ENCODE peak calls at places on chromosomes 13 and 19, in six cellular contexts. L, I, Q, N, V and F are unnamed samples.

GRCh38 chr19:12723643-12724426 is at the start of gene TNPO2:
- DNase-seq in Q (peak; percentile 62), V (peak; percentile 89), I (peak; percentile 87), L (peak; percentile 92), N (peak; percentile 54), F (peak; percentile 82)

GRCh38 chr13:113948034-113948742 is 25.7 kb downstream of the C13orf46 start:
- DNase-seq in Q (no peak), N (no peak), L (no peak), I (no peak), V (no peak), F (peak; percentile 23)

GRCh38 chr19:35268546-35269424 is at the start of gene USF2:
- DNase-seq in N (peak; percentile 50), I (peak; percentile 65), L (peak; percentile 89), V (no peak), Q (peak; percentile 61), F (peak; percentile 83)

GRCh38 chr19:46533085-46534081 is 37.7 kb upstream of the PNMA8B start:
- DNase-seq in I (no peak), N (no peak), V (peak; percentile 63), L (peak; percentile 69), Q (no peak), F (no peak)

GRCh38 chr13:99972190-99972731 is 694 bp upstream of the ZIC5 start:
- DNase-seq in V (no peak), Q (no peak), N (no peak), L (peak; percentile 82), I (peak; percentile 43), F (no peak)

GRCh38 chr13:111472559-111473460 is 152.4 kb downstream of the TEX29 start:
- DNase-seq in N (no peak), I (peak; percentile 12), Q (no peak), V (no peak), L (no peak), F (no peak)

GRCh38 chr19:38362076-38362945 is 12.1 kb upstream of the PSMD8 start:
- DNase-seq in N (peak; percentile 81), V (peak; percentile 99), Q (peak; percentile 49), L (peak; percentile 95), I (peak; percentile 96), F (peak; percentile 74)

GRCh38 chr19:52191374-52191773 is 1.5 kb downstream of the PPP2R1A start:
- DNase-seq in N (no peak), V (no peak), Q (no peak), I (no peak), L (no peak), F (peak; percentile 7)

GRCh38 chr13:29589234-29589633 is 6.3 kb downstream of the SLC7A1 start:
- DNase-seq in N (peak; percentile 66), V (no peak), I (no peak), Q (peak; percentile 63), L (peak; percentile 53), F (no peak)

GRCh38 chr13:73092831-73093230 is 34.0 kb downstream of the KLF5 start:
- DNase-seq in L (no peak), Q (no peak), V (no peak), N (no peak), I (no peak), F (no peak)

GRCh38 chr13:64276232-64276631 is 2860.6 kb upstream of the PCDH20 start:
- DNase-seq in V (no peak), N (no peak), I (no peak), Q (no peak), L (no peak), F (no peak)

GRCh38 chr13:30737511-30738342 is 2.4 kb downstream of the ALOX5AP start:
- DNase-seq in Q (no peak), N (no peak), I (no peak), V (no peak), L (no peak), F (peak; percentile 71)

GRCh38 chr13:73355134-73355533 is 296.3 kb downstream of the KLF5 start:
- DNase-seq in V (no peak), Q (no peak), L (no peak), I (no peak), N (peak; percentile 57), F (no peak)

GRCh38 chr13:47114030-47114429 is 217.2 kb upstream of the HTR2A start:
- DNase-seq in N (peak; percentile 66), L (peak; percentile 18), V (no peak), I (no peak), Q (peak; percentile 89), F (no peak)

GRCh38 chr13:45063261-45063870 is 56.9 kb upstream of the GTF2F2 start:
- DNase-seq in I (no peak), N (peak; percentile 11), Q (peak; percentile 63), L (no peak), V (no peak), F (no peak)

GRCh38 chr13:98141938-98142426 is 912 bp upstream of the FARP1 start:
- DNase-seq in N (no peak), Q (no peak), L (peak; percentile 69), V (peak; percentile 55), I (peak; percentile 60), F (no peak)

GRCh38 chr19:2969104-2969504 is 8.3 kb upstream of the TLE6 start:
- DNase-seq in L (no peak), V (no peak), Q (no peak), N (no peak), I (no peak), F (peak; percentile 94)

GRCh38 chr13:110506859-110507566 is 54.5 kb downstream of the RAB20 start:
- DNase-seq in N (peak; percentile 13), V (no peak), Q (peak; percentile 10), I (no peak), L (no peak), F (no peak)

GRCh38 chr19:54096642-54097106 is 3.9 kb downstream of the OSCAR start:
- DNase-seq in N (peak; percentile 25), I (peak; percentile 65), L (peak; percentile 23), Q (peak; percentile 17), V (peak; percentile 62), F (peak; percentile 67)

GRCh38 chr13:48595330-48596127 is 58.2 kb upstream of the CYSLTR2 start:
- DNase-seq in L (peak; percentile 45), N (peak; percentile 68), Q (peak; percentile 70), V (peak; percentile 50), I (peak; percentile 61), F (peak; percentile 68)

GRCh38 chr19:10553943-10554381 is 10.3 kb downstream of the ATG4D start:
- DNase-seq in L (no peak), I (no peak), V (no peak), Q (no peak), N (peak; percentile 90), F (peak; percentile 82)

GRCh38 chr19:38089440-38089839 is 134.6 kb downstream of the DPF1 start:
- DNase-seq in Q (no peak), I (no peak), V (no peak), N (no peak), L (no peak), F (no peak)

GRCh38 chr13:114077121-114077937 is 55.1 kb downstream of the RASA3 start:
- DNase-seq in Q (no peak), N (no peak), I (no peak), L (no peak), V (no peak), F (no peak)

GRCh38 chr13:62358646-62358932 is 942.9 kb upstream of the PCDH20 start:
- DNase-seq in L (no peak), I (no peak), N (no peak), Q (no peak), V (no peak), F (no peak)

GRCh38 chr19:8506402-8506957 is 4.0 kb upstream of the PRAM1 start:
- DNase-seq in V (no peak), Q (no peak), L (peak; percentile 43), I (peak; percentile 69), N (no peak), F (no peak)
- TF ChIP-seq CTCF in V (no peak), Q (no peak), L (no peak), I (peak; percentile 33), N (no peak), F (no peak)

GRCh38 chr13:51977606-51978005 is 33.6 kb downstream of the ATP7B start:
- DNase-seq in V (no peak), I (no peak), L (no peak), Q (no peak), N (peak; percentile 42), F (no peak)

GRCh38 chr13:51978836-51979556 is 32.3 kb downstream of the ATP7B start:
- DNase-seq in N (no peak), I (no peak), Q (no peak), L (no peak), V (no peak), F (no peak)

GRCh38 chr13:51976890-51977289 is 34.4 kb downstream of the ATP7B start:
- DNase-seq in V (no peak), L (no peak), I (no peak), N (no peak), Q (no peak), F (no peak)

GRCh38 chr13:51980918-51981317 is 30.3 kb downstream of the ATP7B start:
- DNase-seq in Q (no peak), I (no peak), L (no peak), V (no peak), N (no peak), F (no peak)

GRCh38 chr13:51981355-51981754 is 29.9 kb downstream of the ATP7B start:
- DNase-seq in L (no peak), Q (no peak), N (no peak), I (no peak), V (no peak), F (no peak)
- H2AFZ ChIP-seq in L (no peak overlapping the region), Q (no peak overlapping the region), N (no peak overlapping the region), I (no peak overlapping the region), V (no peak overlapping the region), F (no peak overlapping the region)

DNA sequence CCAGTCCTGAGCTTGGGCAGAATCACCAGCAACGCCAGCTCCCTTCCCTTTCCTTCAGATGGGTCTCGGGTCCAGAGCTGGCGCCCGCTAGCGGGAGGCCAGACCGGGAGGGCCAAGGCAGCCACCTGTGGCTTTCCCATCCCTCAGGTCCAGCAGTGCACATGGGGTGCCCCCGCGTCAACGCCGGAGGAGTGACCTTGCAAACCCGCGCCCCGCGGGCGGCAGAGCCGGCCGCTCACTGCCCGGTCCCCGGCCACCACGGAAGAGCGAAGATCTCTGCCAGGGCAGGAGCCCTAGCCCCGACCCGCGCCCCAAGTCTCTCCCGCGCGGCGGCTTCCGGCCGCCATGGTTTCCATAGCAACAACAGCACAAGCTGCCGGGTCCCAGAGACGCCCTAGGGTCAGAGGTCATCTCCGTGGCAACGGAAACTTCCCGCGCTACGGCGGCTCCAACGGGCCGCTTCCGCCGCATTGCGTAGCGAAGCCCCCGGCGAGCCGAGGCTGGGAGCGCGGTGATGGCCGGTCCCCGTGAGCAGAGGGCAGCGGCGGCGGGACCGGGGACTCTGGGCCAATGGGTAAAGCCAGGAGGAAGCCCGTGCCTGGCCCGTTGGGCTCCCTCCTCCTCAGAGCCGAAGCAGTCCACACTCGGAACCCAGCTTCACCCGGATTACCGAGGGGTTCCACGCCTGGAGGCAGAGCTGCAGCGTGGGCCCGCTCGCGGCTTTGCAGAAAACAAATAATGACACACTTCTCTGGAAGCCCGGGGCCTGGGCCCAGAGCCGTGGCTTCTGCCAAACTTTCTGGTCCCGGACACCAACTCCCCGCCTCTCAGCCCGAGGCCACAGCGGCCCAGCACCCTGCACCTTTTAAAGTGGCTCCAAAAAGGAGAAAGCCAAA is 7.4 kb downstream of the FGF14 start:
- DNase-seq in N (peak; percentile 48), Q (peak; percentile 73), V (peak; percentile 97), I (peak; percentile 96), L (peak; percentile 98), F (no peak)
- TF ChIP-seq CTCF in N (no peak), Q (peak; percentile 4), V (peak; percentile 47), I (peak; percentile 49), L (peak; percentile 49), F (no peak)

DNA sequence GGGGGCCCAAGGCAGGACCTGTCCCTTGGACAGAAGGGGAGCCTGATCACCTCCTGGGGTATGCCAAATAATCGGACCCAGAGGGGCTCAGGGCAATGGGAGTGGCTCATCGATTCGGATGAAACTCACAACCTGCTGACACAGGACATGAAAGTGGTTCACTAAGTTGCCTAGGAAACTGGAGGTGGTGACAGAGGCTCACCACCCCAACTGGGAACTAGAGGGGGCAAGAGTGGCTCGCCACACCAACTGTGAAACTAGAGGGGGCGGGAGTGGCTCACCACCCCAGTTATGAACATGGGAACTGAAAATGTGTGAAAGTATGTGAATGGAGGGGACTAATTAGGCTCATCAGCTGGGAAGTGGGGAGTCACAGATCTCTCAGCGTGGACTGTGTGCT is 46.3 kb upstream of the ZNF737 start:
- DNase-seq in L (no peak), I (no peak), Q (no peak), N (no peak), V (no peak), F (no peak)
- H2AFZ ChIP-seq in L (no peak overlapping the region), I (no peak overlapping the region), Q (no peak overlapping the region), N (peak overlapping the region; percentile 89), V (no peak overlapping the region), F (no peak overlapping the region)